ENCODE peak calls at places on chromosomes 7 and 10, in six cellular contexts. One of them, this sample, is unnamed.

GRCh38 chr7:111752022-111752582 is 189.8 kb upstream of the IMMP2L start:
- ATAC-seq in upper lobe of left lung: peak; percentile 64
- ATAC-seq in K562: peak; percentile 99
- ATAC-seq in HepG2: peak; percentile 96
- ATAC-seq in A549: peak; percentile 91
- ATAC-seq in GM12878: peak; percentile 96
- ATAC-seq in this sample: no peak

GRCh38 chr10:104741127-104741526 is 100.0 kb downstream of the SORCS3 start:
- ATAC-seq in K562: no peak
- ATAC-seq in HepG2: no peak
- ATAC-seq in A549: no peak
- ATAC-seq in GM12878: no peak
- ATAC-seq in upper lobe of left lung: no peak
- ATAC-seq in this sample: no peak

GRCh38 chr10:32713560-32713959 is 244.5 kb downstream of the ITGB1 start:
- ATAC-seq in upper lobe of left lung: no peak
- ATAC-seq in A549: no peak
- ATAC-seq in GM12878: no peak
- ATAC-seq in HepG2: peak; percentile 63
- ATAC-seq in K562: no peak
- ATAC-seq in this sample: no peak

GRCh38 chr10:104440221-104440620 is 86.6 kb downstream of the CFAP58 start:
- ATAC-seq in HepG2: no peak
- ATAC-seq in upper lobe of left lung: no peak
- ATAC-seq in GM12878: no peak
- ATAC-seq in A549: no peak
- ATAC-seq in K562: no peak
- ATAC-seq in this sample: no peak

GRCh38 chr10:29535012-29535777 is 99.6 kb downstream of the SVIL start:
- ATAC-seq in A549: peak; percentile 91
- ATAC-seq in K562: peak; percentile 79
- ATAC-seq in upper lobe of left lung: peak; percentile 81
- ATAC-seq in HepG2: peak; percentile 95
- ATAC-seq in GM12878: peak; percentile 46
- ATAC-seq in this sample: peak; percentile 76

GRCh38 chr7:46685051-46685450 is 764.0 kb upstream of the IGFBP3 start:
- ATAC-seq in HepG2: no peak
- ATAC-seq in GM12878: no peak
- ATAC-seq in upper lobe of left lung: no peak
- ATAC-seq in A549: no peak
- ATAC-seq in K562: no peak
- ATAC-seq in this sample: no peak

GRCh38 chr10:4720463-4720862 is 105.5 kb upstream of the AKR1E2 start:
- ATAC-seq in A549: no peak
- ATAC-seq in upper lobe of left lung: peak; percentile 57
- ATAC-seq in K562: no peak
- ATAC-seq in HepG2: no peak
- ATAC-seq in GM12878: no peak
- ATAC-seq in this sample: no peak

GRCh38 chr7:23938937-23939552 is 229.0 kb downstream of the STK31 start:
- ATAC-seq in K562: peak; percentile 88
- ATAC-seq in HepG2: peak; percentile 100
- ATAC-seq in A549: peak; percentile 94
- ATAC-seq in GM12878: peak; percentile 94
- ATAC-seq in upper lobe of left lung: no peak
- ATAC-seq in this sample: no peak

GRCh38 chr7:31074403-31074802 is 22.3 kb downstream of the ADCYAP1R1 start:
- ATAC-seq in upper lobe of left lung: peak; percentile 29
- ATAC-seq in HepG2: no peak
- ATAC-seq in A549: no peak
- ATAC-seq in GM12878: no peak
- ATAC-seq in K562: no peak
- ATAC-seq in this sample: peak; percentile 85

GRCh38 chr10:125823663-125824251 is 411 bp downstream of the BCCIP start:
- ATAC-seq in GM12878: peak; percentile 4
- ATAC-seq in K562: peak; percentile 32
- ATAC-seq in HepG2: peak; percentile 14
- ATAC-seq in upper lobe of left lung: no peak
- ATAC-seq in A549: peak; percentile 4
- ATAC-seq in this sample: no peak

GRCh38 chr7:33757050-33757449 is 148.3 kb upstream of the BMPER start:
- ATAC-seq in HepG2: no peak
- ATAC-seq in A549: no peak
- ATAC-seq in K562: no peak
- ATAC-seq in upper lobe of left lung: peak; percentile 19
- ATAC-seq in GM12878: no peak
- ATAC-seq in this sample: peak; percentile 72

GRCh38 chr10:119677904-119678755 is 26.9 kb downstream of the BAG3 start:
- ATAC-seq in A549: no peak
- ATAC-seq in HepG2: no peak
- ATAC-seq in GM12878: peak; percentile 27
- ATAC-seq in K562: no peak
- ATAC-seq in upper lobe of left lung: no peak
- ATAC-seq in this sample: no peak

GRCh38 chr7:133705596-133705995 is 421.5 kb upstream of the LRGUK start:
- ATAC-seq in K562: no peak
- ATAC-seq in A549: peak; percentile 100
- ATAC-seq in GM12878: no peak
- ATAC-seq in upper lobe of left lung: no peak
- ATAC-seq in HepG2: no peak
- ATAC-seq in this sample: no peak

GRCh38 chr7:114938785-114939184 is 16.9 kb downstream of the MDFIC start:
- ATAC-seq in HepG2: no peak
- ATAC-seq in A549: no peak
- ATAC-seq in upper lobe of left lung: no peak
- ATAC-seq in GM12878: no peak
- ATAC-seq in K562: no peak
- ATAC-seq in this sample: no peak

GRCh38 chr7:18541871-18542212 is 46.3 kb downstream of the HDAC9 start:
- ATAC-seq in A549: no peak
- ATAC-seq in upper lobe of left lung: no peak
- ATAC-seq in GM12878: no peak
- ATAC-seq in K562: no peak
- ATAC-seq in HepG2: no peak
- ATAC-seq in this sample: no peak

GRCh38 chr7:128274890-128275603 is 34.0 kb downstream of the LEP start:
- ATAC-seq in GM12878: no peak
- ATAC-seq in K562: no peak
- ATAC-seq in A549: no peak
- ATAC-seq in upper lobe of left lung: no peak
- ATAC-seq in HepG2: peak; percentile 91
- ATAC-seq in this sample: no peak

GRCh38 chr10:86654411-86655172 is at the start of gene OPN4:
- ATAC-seq in HepG2: no peak
- ATAC-seq in GM12878: no peak
- ATAC-seq in K562: peak; percentile 67
- ATAC-seq in upper lobe of left lung: no peak
- ATAC-seq in A549: peak; percentile 8
- ATAC-seq in this sample: no peak

GRCh38 chr10:54402576-54402975 is 398.5 kb downstream of the PCDH15 start:
- ATAC-seq in upper lobe of left lung: no peak
- ATAC-seq in HepG2: no peak
- ATAC-seq in K562: no peak
- ATAC-seq in GM12878: no peak
- ATAC-seq in A549: no peak
- ATAC-seq in this sample: no peak

GRCh38 chr7:76327610-76328009 is 25.1 kb downstream of the HSPB1 start:
- ATAC-seq in HepG2: no peak
- ATAC-seq in K562: peak; percentile 41
- ATAC-seq in GM12878: no peak
- ATAC-seq in upper lobe of left lung: no peak
- ATAC-seq in A549: no peak
- ATAC-seq in this sample: no peak

GRCh38 chr7:100082978-100083377 is 1.5 kb upstream of the ZNF3 start:
- ATAC-seq in K562: no peak
- ATAC-seq in A549: no peak
- ATAC-seq in HepG2: no peak
- ATAC-seq in upper lobe of left lung: no peak
- ATAC-seq in GM12878: no peak
- ATAC-seq in this sample: no peak

GRCh38 chr7:66638309-66639099 is 9.8 kb downstream of the KCTD7 start:
- ATAC-seq in HepG2: no peak
- ATAC-seq in A549: no peak
- ATAC-seq in K562: no peak
- ATAC-seq in GM12878: no peak
- ATAC-seq in upper lobe of left lung: no peak
- ATAC-seq in this sample: no peak

DNA sequence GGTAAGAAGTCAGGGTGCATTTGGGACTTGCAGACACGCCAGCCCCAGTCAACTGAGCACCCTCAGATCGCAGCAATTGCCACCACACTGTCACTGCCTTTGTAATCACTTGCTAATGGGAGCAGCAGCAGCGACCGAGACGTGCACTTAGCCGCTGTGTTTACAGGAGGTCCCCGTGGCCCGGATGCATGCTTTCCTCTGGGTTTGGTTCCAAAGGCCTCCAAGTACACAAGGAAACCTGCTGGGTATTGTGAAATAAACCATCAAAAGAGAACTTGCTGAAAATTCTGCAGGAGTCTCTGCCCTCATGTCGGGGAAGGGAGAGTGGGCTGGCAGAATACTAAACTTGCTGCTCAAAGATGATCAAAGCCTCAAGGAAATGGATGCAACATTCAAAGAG is 341.7 kb downstream of the DNAJB6 start:
- ATAC-seq in A549: no peak
- ATAC-seq in HepG2: peak; percentile 98
- ATAC-seq in upper lobe of left lung: no peak
- ATAC-seq in GM12878: no peak
- ATAC-seq in K562: no peak
- ATAC-seq in this sample: no peak
- TF ChIP-seq EP300 in A549: no peak
- TF ChIP-seq EP300 in HepG2: no peak
- TF ChIP-seq EP300 in upper lobe of left lung: no peak
- TF ChIP-seq EP300 in GM12878: no peak
- TF ChIP-seq EP300 in K562: no peak
- TF ChIP-seq EP300 in this sample: no peak

DNA sequence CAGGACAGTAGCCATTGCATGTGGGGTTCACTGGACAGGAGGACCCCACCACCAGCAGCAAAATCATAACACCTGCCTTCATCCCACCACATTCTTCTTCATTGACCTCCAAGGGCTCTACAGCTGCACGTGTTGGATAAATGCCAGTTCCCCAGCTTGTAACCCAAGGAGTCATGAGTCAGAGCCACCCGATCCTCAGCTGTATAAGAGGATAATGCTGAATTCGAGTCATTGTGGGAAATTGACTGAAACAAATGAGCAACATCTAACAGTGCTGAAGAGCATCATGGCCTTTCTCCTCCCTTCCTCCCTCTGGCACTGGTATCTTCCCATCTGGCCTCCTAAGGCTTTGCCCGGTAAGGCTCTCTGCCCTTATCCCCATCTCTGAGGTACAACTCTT is 720.3 kb downstream of the GRID1 start:
- ATAC-seq in A549: no peak
- ATAC-seq in K562: no peak
- ATAC-seq in GM12878: no peak
- ATAC-seq in HepG2: no peak
- ATAC-seq in upper lobe of left lung: no peak
- ATAC-seq in this sample: no peak
- TF ChIP-seq EP300 in A549: no peak
- TF ChIP-seq EP300 in K562: no peak
- TF ChIP-seq EP300 in GM12878: no peak
- TF ChIP-seq EP300 in HepG2: no peak
- TF ChIP-seq EP300 in upper lobe of left lung: no peak
- TF ChIP-seq EP300 in this sample: no peak

GRCh38 chr10:102132193-102132562 is 662 bp upstream of the PPRC1 start:
- ATAC-seq in upper lobe of left lung: no peak
- ATAC-seq in K562: no peak
- ATAC-seq in GM12878: no peak
- ATAC-seq in HepG2: no peak
- ATAC-seq in A549: no peak
- ATAC-seq in this sample: no peak

GRCh38 chr10:102131286-102132170 is 1.3 kb upstream of the PPRC1 start:
- ATAC-seq in HepG2: no peak
- ATAC-seq in A549: no peak
- ATAC-seq in upper lobe of left lung: no peak
- ATAC-seq in K562: no peak
- ATAC-seq in GM12878: no peak
- ATAC-seq in this sample: no peak

GRCh38 chr10:102133373-102134195 is 744 bp downstream of the PPRC1 start:
- ATAC-seq in K562: peak; percentile 67
- ATAC-seq in A549: peak; percentile 72
- ATAC-seq in HepG2: peak; percentile 67
- ATAC-seq in GM12878: peak; percentile 56
- ATAC-seq in upper lobe of left lung: peak; percentile 78
- ATAC-seq in this sample: peak; percentile 16

GRCh38 chr10:102134416-102134815 is 1.6 kb downstream of the PPRC1 start:
- ATAC-seq in upper lobe of left lung: no peak
- ATAC-seq in A549: no peak
- ATAC-seq in K562: no peak
- ATAC-seq in HepG2: no peak
- ATAC-seq in GM12878: no peak
- ATAC-seq in this sample: no peak

DNA sequence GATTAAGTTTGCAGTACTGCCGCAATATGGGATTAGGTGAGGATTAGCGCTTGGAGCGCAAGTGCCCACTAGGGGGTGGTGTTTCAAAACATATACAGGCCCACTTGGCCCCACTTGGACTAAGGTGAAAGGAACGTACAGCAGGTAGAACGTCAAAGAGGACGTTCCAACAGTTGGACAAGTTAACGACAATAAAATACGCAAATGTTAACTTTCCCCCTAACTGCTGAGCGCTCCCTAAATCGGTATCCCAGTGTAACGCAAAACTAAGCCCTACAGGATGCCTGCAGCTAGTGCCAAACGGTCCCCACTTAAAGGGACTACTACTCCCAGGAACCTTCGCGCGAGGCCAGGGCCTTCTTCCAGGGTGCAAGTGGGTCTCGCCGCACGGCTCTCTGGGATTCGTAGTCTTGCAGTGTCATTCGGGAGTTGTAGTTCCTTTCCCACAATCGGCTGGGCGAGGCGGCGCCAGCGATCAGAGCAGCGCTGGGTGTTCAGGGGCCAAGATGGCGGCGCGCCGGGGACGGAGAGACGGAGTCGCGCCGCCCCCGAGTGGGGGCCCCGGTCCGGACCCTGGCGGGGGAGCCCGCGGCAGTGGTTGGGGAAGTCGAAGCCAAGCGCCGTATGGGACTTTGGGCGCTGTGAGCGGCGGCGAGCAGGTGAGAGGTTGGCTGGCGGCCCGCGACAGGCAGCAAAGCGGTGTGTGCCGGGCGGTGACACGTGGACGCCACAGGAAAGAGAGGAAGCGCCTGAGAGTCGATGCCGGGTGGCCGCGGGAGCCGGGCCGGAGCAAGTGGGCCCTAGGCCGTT is at the start of gene PPRC1:
- ATAC-seq in K562: peak; percentile 96
- ATAC-seq in HepG2: peak; percentile 93
- ATAC-seq in A549: peak; percentile 95
- ATAC-seq in upper lobe of left lung: peak; percentile 96
- ATAC-seq in GM12878: peak; percentile 95
- ATAC-seq in this sample: peak; percentile 99
- TF ChIP-seq EP300 in K562: peak; percentile 24
- TF ChIP-seq EP300 in HepG2: peak; percentile 9
- TF ChIP-seq EP300 in A549: no peak
- TF ChIP-seq EP300 in upper lobe of left lung: no peak
- TF ChIP-seq EP300 in GM12878: peak; percentile 18
- TF ChIP-seq EP300 in this sample: no peak

DNA sequence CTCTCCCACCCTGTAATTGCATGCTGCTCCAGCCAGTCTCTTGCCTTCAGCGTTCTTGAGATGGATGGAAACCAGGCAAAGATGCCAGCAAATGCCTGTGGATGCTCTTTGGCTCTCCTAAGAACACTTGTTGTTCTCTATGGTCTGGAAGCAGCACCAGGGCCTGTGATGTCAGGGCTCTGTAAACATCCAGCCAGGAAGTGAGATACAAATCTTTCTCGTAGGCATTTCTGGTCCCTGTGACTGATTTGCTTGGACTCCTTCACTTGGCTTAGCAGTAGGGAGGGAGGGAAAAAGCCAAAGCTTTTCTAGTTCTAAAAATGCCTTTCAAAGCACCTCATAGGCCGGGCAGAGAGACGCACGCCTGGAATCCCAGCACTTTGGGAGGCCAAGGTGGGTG is 201.3 kb downstream of the REEP3 start:
- ATAC-seq in A549: no peak
- ATAC-seq in K562: peak; percentile 26
- ATAC-seq in HepG2: peak; percentile 19
- ATAC-seq in GM12878: no peak
- ATAC-seq in upper lobe of left lung: peak; percentile 67
- ATAC-seq in this sample: peak; percentile 88
- TF ChIP-seq EP300 in A549: no peak
- TF ChIP-seq EP300 in K562: no peak
- TF ChIP-seq EP300 in HepG2: no peak
- TF ChIP-seq EP300 in GM12878: no peak
- TF ChIP-seq EP300 in upper lobe of left lung: no peak
- TF ChIP-seq EP300 in this sample: no peak